ENCODE peak calls at places on chromosomes 1 and 21, in nine cellular contexts. D, Q, S, I, N, E, X, V and Y are unnamed samples.

GRCh38 chr1:36900128-36900527 is 134.2 kb downstream of the GRIK3 start:
- DNase-seq in D (no peak), Q (no peak), S (no peak), I (no peak), N (no peak), E (no peak), X (no peak), V (no peak), Y (no peak)

GRCh38 chr1:52641307-52641706 is 8.3 kb downstream of the SHISAL2A start:
- DNase-seq in D (no peak), Q (no peak), S (no peak), I (no peak), N (no peak), E (no peak), X (no peak), V (no peak), Y (no peak)

GRCh38 chr1:61612600-61612999 is 112.3 kb downstream of the TM2D1 start:
- DNase-seq in D (no peak), Q (no peak), S (no peak), I (no peak), N (no peak), E (no peak), X (no peak), V (peak), Y (no peak)

GRCh38 chr1:43530483-43531452 is at the start of gene PTPRF:
- DNase-seq in D (no peak), Q (peak), S (peak), I (peak), N (peak), E (peak), X (peak), V (peak), Y (no peak)

GRCh38 chr21:15093216-15093615 is 28.4 kb upstream of the NRIP1 start:
- DNase-seq in D (no peak), Q (no peak), S (no peak), I (no peak), N (no peak), E (no peak), X (no peak), V (no peak), Y (no peak)

GRCh38 chr1:67723620-67724019 is 38.6 kb downstream of the GADD45A start:
- DNase-seq in D (no peak), Q (no peak), S (no peak), I (no peak), N (peak), E (peak), X (no peak), V (no peak), Y (no peak)

GRCh38 chr1:156664949-156665411 is 12.2 kb downstream of the NES start:
- DNase-seq in D (peak), Q (peak), S (no peak), I (peak), N (peak), E (no peak), X (peak), V (peak), Y (no peak)

GRCh38 chr1:182428043-182428442 is 21.9 kb upstream of the RGSL1 start:
- DNase-seq in D (no peak), Q (no peak), S (no peak), I (no peak), N (no peak), E (no peak), X (no peak), V (no peak), Y (no peak)

GRCh38 chr1:205316179-205316578 is 5.4 kb downstream of the NUAK2 start:
- DNase-seq in D (no peak), Q (no peak), S (no peak), I (no peak), N (no peak), E (no peak), X (no peak), V (no peak), Y (peak)

GRCh38 chr1:214224605-214225354 is 56.2 kb upstream of the SMYD2 start:
- DNase-seq in D (no peak), Q (no peak), S (no peak), I (no peak), N (peak), E (peak), X (no peak), V (no peak), Y (no peak)

GRCh38 chr21:36134820-36135390 is at the start of gene CBR3:
- DNase-seq in D (peak), Q (peak), S (no peak), I (peak), N (peak), E (peak), X (peak), V (peak), Y (no peak)

GRCh38 chr1:63864224-63864623 is 90.4 kb downstream of the ROR1 start:
- DNase-seq in D (no peak), Q (no peak), S (no peak), I (no peak), N (no peak), E (no peak), X (no peak), V (no peak), Y (no peak)

GRCh38 chr21:44291078-44291935 is 5.6 kb downstream of the AIRE start:
- DNase-seq in D (no peak), Q (no peak), S (no peak), I (no peak), N (no peak), E (no peak), X (no peak), V (no peak), Y (no peak)

GRCh38 chr1:33684346-33685122 is 179.3 kb upstream of the HMGB4 start:
- DNase-seq in D (no peak), Q (no peak), S (no peak), I (no peak), N (peak), E (no peak), X (no peak), V (no peak), Y (no peak)

GRCh38 chr1:33435096-33435820 is 4.4 kb upstream of the PHC2 start:
- DNase-seq in D (no peak), Q (no peak), S (no peak), I (no peak), N (peak), E (peak), X (no peak), V (no peak), Y (no peak)

GRCh38 chr1:206923009-206923960 is 1.5 kb upstream of the FCMR start:
- DNase-seq in D (no peak), Q (no peak), S (no peak), I (no peak), N (no peak), E (no peak), X (peak), V (peak), Y (no peak)

GRCh38 chr1:230878584-230878975 is 10.3 kb upstream of the C1orf198 start:
- DNase-seq in D (no peak), Q (no peak), S (no peak), I (no peak), N (peak), E (peak), X (no peak), V (no peak), Y (no peak)

GRCh38 chr1:21651214-21652042 is 17.7 kb downstream of the RAP1GAP start:
- DNase-seq in D (no peak), Q (no peak), S (no peak), I (no peak), N (peak), E (peak), X (no peak), V (peak), Y (no peak)

GRCh38 chr1:234315091-234315541 is 58.1 kb upstream of the COA6 start:
- DNase-seq in D (no peak), Q (no peak), S (no peak), I (no peak), N (peak), E (peak), X (no peak), V (no peak), Y (no peak)

GRCh38 chr1:31549807-31550620 is 26.3 kb upstream of the TINAGL1 start:
- DNase-seq in D (no peak), Q (no peak), S (no peak), I (no peak), N (peak), E (no peak), X (no peak), V (no peak), Y (no peak)

GRCh38 chr1:201317551-201317950 is 34.2 kb downstream of the PKP1 start:
- DNase-seq in D (no peak), Q (no peak), S (no peak), I (no peak), N (no peak), E (no peak), X (peak), V (no peak), Y (no peak)

GRCh38 chr1:53551428-53551995 is 92.3 kb downstream of the DMRTB1 start:
- DNase-seq in D (no peak), Q (peak), S (no peak), I (no peak), N (no peak), E (no peak), X (peak), V (no peak), Y (no peak)

GRCh38 chr1:100506221-100506620 is 31.7 kb upstream of the GPR88 start:
- DNase-seq in D (no peak), Q (no peak), S (no peak), I (no peak), N (no peak), E (peak), X (no peak), V (no peak), Y (no peak)

GRCh38 chr1:3998086-3998485 is 98.0 kb upstream of the C1orf174 start:
- DNase-seq in D (no peak), Q (no peak), S (no peak), I (no peak), N (no peak), E (no peak), X (peak), V (no peak), Y (no peak)

GRCh38 chr1:235883261-235883927 is 16.7 kb upstream of the LYST start:
- DNase-seq in D (peak), Q (peak), S (no peak), I (peak), N (peak), E (peak), X (peak), V (peak), Y (peak)

GRCh38 chr1:154967331-154967950 is 3.1 kb downstream of the SHC1 start:
- DNase-seq in D (no peak), Q (no peak), S (no peak), I (no peak), N (no peak), E (no peak), X (no peak), V (no peak), Y (no peak)

GRCh38 chr1:154970631-154971340 is at the start of gene SHC1:
- DNase-seq in D (peak), Q (peak), S (peak), I (peak), N (peak), E (peak), X (peak), V (peak), Y (peak)

GRCh38 chr1:154969741-154970452 is 650 bp downstream of the SHC1 start:
- DNase-seq in D (no peak), Q (peak), S (no peak), I (peak), N (peak), E (peak), X (peak), V (no peak), Y (no peak)

GRCh38 chr1:154969246-154969645 is 1.3 kb downstream of the SHC1 start:
- DNase-seq in D (no peak), Q (no peak), S (no peak), I (no peak), N (no peak), E (no peak), X (no peak), V (no peak), Y (no peak)

DNA sequence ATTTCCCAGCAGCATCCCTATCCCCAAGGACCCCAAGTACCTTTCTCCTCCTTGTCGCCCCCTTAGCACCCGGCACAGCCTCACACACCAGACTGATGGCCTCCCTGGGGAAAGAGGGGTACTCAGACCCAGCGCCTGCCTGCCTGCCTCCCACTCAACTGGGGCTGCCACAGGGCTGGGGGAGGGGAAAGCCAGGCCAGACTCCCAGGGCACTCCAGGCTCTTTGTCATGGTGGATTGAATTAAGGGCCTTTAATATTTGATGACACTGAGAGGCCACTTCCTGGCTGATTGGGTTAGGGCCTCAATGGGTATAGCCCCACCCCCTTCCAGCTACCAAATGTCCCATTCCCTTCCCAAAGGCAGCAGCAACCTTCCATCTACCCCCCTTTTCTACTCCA is 1.8 kb downstream of the SHC1 start:
- DNase-seq in D (no peak), Q (no peak), S (no peak), I (no peak), N (no peak), E (no peak), X (no peak), V (no peak), Y (no peak)
- H3K4me3 ChIP-seq in D (no peak), Q (no peak), S (peak), I (no peak), N (peak), E (peak), X (no peak), V (no peak), Y (peak)

DNA sequence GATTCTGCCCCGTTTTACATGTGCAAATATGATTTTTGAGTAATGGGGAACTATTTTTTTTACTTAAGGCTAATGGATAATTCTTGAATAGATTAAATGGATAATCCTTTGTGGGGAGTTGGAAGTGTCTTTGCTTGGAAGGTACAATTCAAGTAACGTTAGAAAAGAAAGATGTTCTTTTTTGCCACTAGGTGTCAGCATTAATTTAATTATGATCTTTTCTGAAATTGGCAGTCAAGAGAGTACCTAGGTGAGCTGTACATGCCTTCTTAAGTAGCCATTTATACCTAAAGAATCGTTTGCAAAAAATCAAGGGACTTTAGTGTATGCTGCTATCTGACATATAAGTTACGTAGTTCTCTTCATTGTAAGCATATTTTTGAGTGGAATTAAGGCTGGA is 2.2 kb downstream of the FBXO28 start:
- DNase-seq in D (no peak), Q (no peak), S (peak), I (no peak), N (peak), E (peak), X (no peak), V (no peak), Y (peak)
- H3K4me3 ChIP-seq in D (no peak), Q (peak), S (no peak), I (no peak), N (peak), E (no peak), X (no peak), V (no peak), Y (peak)

DNA sequence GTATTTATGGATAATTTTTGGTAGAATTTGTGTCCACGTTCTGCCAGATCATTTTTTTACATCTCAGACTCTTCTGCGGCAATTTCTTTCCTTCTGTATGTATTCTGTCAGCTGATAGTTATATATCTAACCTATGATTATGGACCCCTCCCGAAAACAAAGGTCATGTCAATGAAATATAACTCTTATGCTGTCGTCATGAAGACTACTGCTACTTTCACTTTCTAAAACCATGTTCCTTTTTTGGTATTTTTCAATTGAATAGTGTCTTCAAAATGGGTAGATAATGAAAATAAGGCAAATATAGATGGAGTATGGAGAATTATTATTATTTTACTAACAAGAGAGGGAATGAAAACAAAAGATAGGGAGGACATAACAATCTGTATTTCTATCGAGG is 3.2 kb downstream of the ANGPTL1 start:
- DNase-seq in D (no peak), Q (no peak), S (no peak), I (no peak), N (peak), E (peak), X (no peak), V (no peak), Y (no peak)
- H3K4me3 ChIP-seq in D (peak), Q (peak), S (no peak), I (peak), N (peak), E (peak), X (peak), V (no peak), Y (no peak)

GRCh38 chr1:109089242-109090015 is 1.1 kb upstream of the TMEM167B start:
- DNase-seq in D (no peak), Q (peak), S (no peak), I (peak), N (peak), E (no peak), X (no peak), V (peak), Y (peak)
- H3K4me3 ChIP-seq in D (peak), Q (peak), S (no peak), I (no peak), N (peak), E (no peak), X (no peak), V (no peak), Y (peak)

GRCh38 chr1:165442653-165443052 is 2.3 kb downstream of the RXRG start:
- DNase-seq in D (no peak), Q (no peak), S (no peak), I (no peak), N (no peak), E (no peak), X (no peak), V (no peak), Y (no peak)

GRCh38 chr1:165445388-165445787 is 462 bp upstream of the RXRG start:
- DNase-seq in D (no peak), Q (no peak), S (no peak), I (no peak), N (no peak), E (no peak), X (no peak), V (no peak), Y (no peak)

GRCh38 chr1:165444897-165445370 is at the start of gene RXRG:
- DNase-seq in D (no peak), Q (peak), S (peak), I (peak), N (peak), E (no peak), X (peak), V (peak), Y (no peak)

GRCh38 chr1:165442053-165442452 is 2.9 kb downstream of the RXRG start:
- DNase-seq in D (no peak), Q (no peak), S (no peak), I (no peak), N (no peak), E (no peak), X (no peak), V (no peak), Y (no peak)

DNA sequence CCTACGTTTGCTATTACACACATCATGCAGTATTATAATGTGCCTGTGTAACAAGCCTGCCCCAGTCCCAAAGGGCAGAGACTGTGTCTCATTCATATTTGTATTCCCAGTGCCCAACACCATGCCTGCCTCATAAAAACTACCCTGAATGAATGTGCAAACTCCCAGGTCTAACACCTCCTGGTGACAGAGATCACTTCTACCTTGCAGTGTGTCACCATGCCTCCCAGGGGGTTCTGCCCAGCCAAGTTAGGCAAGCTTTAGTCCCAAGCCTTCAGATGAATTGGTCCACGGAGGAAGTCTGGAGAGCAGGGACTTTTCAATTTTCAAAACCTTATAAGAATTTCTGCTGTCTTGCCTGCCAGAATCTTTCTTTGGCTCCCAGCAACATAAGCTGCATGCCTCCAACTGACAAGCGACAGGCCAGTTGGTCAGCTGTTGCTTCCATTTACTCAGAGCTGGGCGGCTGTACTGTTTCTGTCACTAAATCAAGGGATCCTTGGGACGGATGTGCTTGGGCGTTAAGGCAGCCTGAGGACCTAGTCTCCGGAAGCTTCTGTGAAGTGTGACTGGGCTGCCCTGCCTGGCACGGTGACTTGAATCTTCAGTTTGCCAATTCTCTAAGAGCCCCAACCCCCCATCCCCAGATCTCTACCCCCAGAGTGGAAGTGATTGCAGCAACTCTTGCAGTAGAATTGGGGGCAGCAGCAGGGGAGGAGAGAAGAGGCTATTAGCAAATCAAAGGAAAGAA is 1.2 kb downstream of the RXRG start:
- DNase-seq in D (peak), Q (peak), S (peak), I (peak), N (no peak), E (no peak), X (no peak), V (peak), Y (no peak)
- H3K4me3 ChIP-seq in D (peak), Q (peak), S (no peak), I (no peak), N (no peak), E (no peak), X (no peak), V (no peak), Y (no peak)